ENCODE peak calls at places on chromosomes 2 and 18, in ten cellular contexts. R is posterior cingulate gyrus; I is osteocyte; Z is T-helper 9 cell; U is glomerular endothelial cell; Y is HFFc6; V is AG08395; E is DMS 273 treated with DMSO at 0.1 percent for 48 hours; G is activated gamma-delta T cell treated with anti-CD3 and anti-CD28 coated beads, Interleukin-2, amount 50 U/mL, for 16 hours; J is COR-L47. W is an unnamed sample.

GRCh38 chr2:234770081-234770506 is 181.7 kb upstream of the SH3BP4 start:
- DNase-seq in Y (no peak), V (no peak), E (no peak), I (no peak), U (no peak), J (peak), Z (no peak), R (no peak), G (no peak), W (no peak)

GRCh38 chr2:201158111-201158929 is 24.6 kb upstream of the CASP10 start:
- DNase-seq in V (peak), E (peak), R (no peak), U (peak), Y (peak), J (peak), G (peak), I (no peak), Z (peak), W (no peak)

GRCh38 chr2:83967854-83968253 is 491.2 kb downstream of the SUCLG1 start:
- DNase-seq in G (no peak), Z (no peak), I (no peak), U (no peak), J (no peak), V (no peak), R (no peak), E (no peak), Y (no peak), W (no peak)

GRCh38 chr2:63872571-63873328 is 31.1 kb downstream of the UGP2 start:
- DNase-seq in V (peak), E (no peak), J (no peak), U (no peak), Y (no peak), R (no peak), G (no peak), I (no peak), Z (no peak), W (no peak)

GRCh38 chr2:159086332-159086731 is 117.9 kb downstream of the TANC1 start:
- DNase-seq in Y (no peak), V (no peak), G (no peak), Z (no peak), U (no peak), R (no peak), I (no peak), J (peak), E (peak), W (no peak)

GRCh38 chr2:24825883-24826800 is 32.9 kb downstream of the CENPO start:
- DNase-seq in U (no peak), Z (no peak), J (no peak), Y (no peak), E (no peak), G (no peak), V (no peak), R (no peak), I (peak), W (no peak)

GRCh38 chr2:169715379-169716228 is 18.0 kb upstream of the KLHL23 start:
- DNase-seq in E (no peak), Z (no peak), Y (no peak), J (no peak), V (peak), G (no peak), I (no peak), U (no peak), R (no peak), W (no peak)

GRCh38 chr2:263774-264492 is at the start of gene SH3YL1:
- DNase-seq in R (no peak), E (no peak), G (peak), Y (no peak), Z (peak), V (peak), I (no peak), U (no peak), J (peak), W (peak)

GRCh38 chr2:230042195-230042594 is 26.5 kb downstream of the SLC16A14 start:
- DNase-seq in U (no peak), J (no peak), V (no peak), Z (no peak), Y (peak), G (no peak), E (no peak), R (no peak), I (no peak), W (no peak)

GRCh38 chr2:41829011-41829500 is 218.8 kb upstream of the PKDCC start:
- DNase-seq in E (no peak), V (no peak), R (no peak), Y (no peak), Z (no peak), U (no peak), I (no peak), J (no peak), G (no peak), W (no peak)

GRCh38 chr2:218717262-218717661 is 6.6 kb downstream of the TTLL4 start:
- DNase-seq in E (no peak), G (no peak), V (no peak), R (no peak), Y (no peak), J (no peak), Z (no peak), I (no peak), U (no peak), W (no peak)

GRCh38 chr2:197498937-197499593 is 575 bp downstream of the HSPD1 start:
- DNase-seq in G (peak), Y (no peak), I (no peak), J (peak), Z (peak), R (peak), V (peak), U (no peak), E (no peak), W (peak)

GRCh38 chr2:158753561-158754302 is 41.4 kb upstream of the DAPL1 start:
- DNase-seq in R (no peak), Z (no peak), J (peak), E (no peak), Y (peak), U (peak), G (no peak), I (no peak), V (peak), W (no peak)

GRCh38 chr2:55047677-55048299 is 2.5 kb downstream of the RTN4 start:
- DNase-seq in R (no peak), G (no peak), Z (no peak), Y (peak), V (no peak), E (no peak), I (no peak), J (no peak), U (no peak), W (no peak)

GRCh38 chr2:69893684-69894481 is at the start of gene SNRNP27:
- DNase-seq in V (peak), R (peak), J (peak), Z (peak), Y (peak), I (peak), G (peak), E (peak), U (no peak), W (peak)

GRCh38 chr18:53785811-53786210 is 438.7 kb downstream of the MBD2 start:
- DNase-seq in R (no peak), I (no peak), J (no peak), G (no peak), U (no peak), Y (no peak), V (no peak), Z (no peak), E (no peak), W (no peak)

GRCh38 chr2:177721815-177722552 is 329.4 kb downstream of the AGPS start:
- DNase-seq in Y (no peak), V (no peak), E (no peak), I (no peak), U (no peak), R (no peak), J (no peak), G (no peak), Z (no peak), W (no peak)

GRCh38 chr18:23209031-23209430 is 73.7 kb downstream of the CABLES1 start:
- DNase-seq in J (no peak), V (peak), R (no peak), Y (no peak), U (no peak), Z (no peak), I (no peak), G (no peak), E (no peak), W (no peak)

GRCh38 chr18:45688834-45689233 is 35.1 kb upstream of the SLC14A1 start:
- DNase-seq in I (no peak), Y (no peak), J (peak), R (no peak), E (no peak), V (no peak), Z (peak), G (peak), U (no peak), W (peak)

GRCh38 chr2:171409436-171409971 is 24.3 kb downstream of the METTL8 start:
- DNase-seq in Z (no peak), R (no peak), G (no peak), U (no peak), I (no peak), J (peak), V (no peak), E (no peak), Y (no peak), W (no peak)

GRCh38 chr2:217802876-217803638 is 199.7 kb downstream of the TNS1 start:
- DNase-seq in J (no peak), I (no peak), R (no peak), U (no peak), Y (no peak), E (no peak), Z (no peak), G (no peak), V (no peak), W (no peak)

GRCh38 chr2:199940373-199940772 is 14.9 kb downstream of the TYW5 start:
- DNase-seq in R (no peak), Z (no peak), J (no peak), G (no peak), E (peak), Y (peak), U (no peak), I (no peak), V (peak), W (no peak)

GRCh38 chr18:80167331-80167730 is 58.3 kb downstream of the ADNP2 start:
- DNase-seq in Y (no peak), R (no peak), J (no peak), E (no peak), G (no peak), V (no peak), U (no peak), Z (no peak), I (no peak), W (no peak)

GRCh38 chr2:28990445-28990844 is 9.3 kb downstream of the TOGARAM2 start:
- DNase-seq in E (no peak), J (no peak), U (no peak), R (no peak), Y (no peak), I (no peak), G (no peak), Z (no peak), V (no peak), W (no peak)

GRCh38 chr2:11873766-11874165 is 127.3 kb downstream of the LPIN1 start:
- DNase-seq in J (no peak), I (no peak), R (no peak), U (no peak), E (no peak), V (no peak), Z (no peak), G (no peak), Y (no peak), W (no peak)

GRCh38 chr2:100260712-100261620 is 61.3 kb downstream of the LONRF2 start:
- DNase-seq in J (peak), I (peak), Y (peak), U (no peak), E (no peak), V (peak), R (peak), Z (no peak), G (no peak), W (no peak)

GRCh38 chr2:196160101-196160500 is 11.3 kb downstream of the STK17B start:
- DNase-seq in Z (peak), E (no peak), G (peak), Y (peak), J (no peak), R (no peak), V (peak), U (peak), I (no peak), W (peak)

GRCh38 chr2:137178955-137179377 is 413.6 kb downstream of the THSD7B start:
- DNase-seq in E (no peak), Y (peak), V (no peak), U (no peak), J (no peak), R (no peak), Z (no peak), G (no peak), I (no peak), W (no peak)

GRCh38 chr2:181523756-181524155 is 66.6 kb downstream of the ITGA4 start:
- DNase-seq in U (no peak), R (no peak), J (no peak), V (no peak), E (no peak), Y (no peak), G (no peak), Z (no peak), I (no peak), W (no peak)

GRCh38 chr2:8581601-8582041 is 100.2 kb upstream of the ID2 start:
- DNase-seq in V (no peak), R (no peak), I (peak), E (no peak), J (no peak), Z (no peak), Y (no peak), G (no peak), U (no peak), W (no peak)

GRCh38 chr2:219286436-219287115 is 7.4 kb downstream of the DNAJB2 start:
- DNase-seq in Y (no peak), V (no peak), U (no peak), I (no peak), R (no peak), G (no peak), E (no peak), J (no peak), Z (no peak), W (no peak)

GRCh38 chr2:237968048-237968862 is 1.4 kb downstream of the UBE2F start:
- DNase-seq in I (no peak), U (no peak), Y (peak), J (no peak), G (no peak), E (no peak), R (no peak), V (peak), Z (peak), W (no peak)

GRCh38 chr2:24269270-24269669 is 91.1 kb downstream of the ITSN2 start:
- DNase-seq in G (no peak), U (no peak), J (no peak), V (no peak), E (no peak), I (no peak), R (no peak), Z (no peak), Y (peak), W (no peak)

GRCh38 chr2:43458002-43458628 is 137.7 kb downstream of the THADA start:
- DNase-seq in U (no peak), J (no peak), Y (peak), Z (no peak), G (no peak), R (no peak), V (peak), I (no peak), E (no peak), W (no peak)